ENCODE peak calls at places on chromosomes 11 and 22, in seven cellular contexts. A, C, I, V, Y, E and N are unnamed samples.

GRCh38 chr11:128628686-128629085 is 41.3 kb upstream of the ETS1 start:
- DNase-seq in I (no peak), A (no peak), C (peak; percentile 67), E (no peak), Y (no peak), V (no peak), N (no peak)

GRCh38 chr11:31826530-31827438 is 15.7 kb upstream of the PAX6 start:
- DNase-seq in V (no peak), Y (no peak), I (no peak), A (no peak), E (peak; percentile 13), C (no peak), N (no peak)

GRCh38 chr11:64745219-64745522 is 1.2 kb upstream of the RASGRP2 start:
- DNase-seq in E (no peak), Y (no peak), C (peak; percentile 81), V (no peak), I (peak; percentile 59), A (peak; percentile 55), N (no peak)

GRCh38 chr22:31897842-31898241 is 46.5 kb upstream of the YWHAH start:
- DNase-seq in E (no peak), A (no peak), C (no peak), Y (peak; percentile 66), V (no peak), I (no peak), N (no peak)

GRCh38 chr11:12832828-12833227 is 158.6 kb downstream of the TEAD1 start:
- DNase-seq in V (no peak), I (no peak), E (no peak), C (no peak), Y (peak; percentile 46), A (no peak), N (no peak)

GRCh38 chr22:31829505-31829904 is 75.7 kb downstream of the DEPDC5 start:
- DNase-seq in A (peak; percentile 51), C (peak; percentile 79), I (peak; percentile 28), V (peak; percentile 65), Y (peak; percentile 96), E (peak; percentile 95), N (peak; percentile 93)

GRCh38 chr11:45671246-45672171 is 6.1 kb upstream of the CHST1 start:
- DNase-seq in V (no peak), E (no peak), A (no peak), Y (no peak), I (no peak), C (no peak), N (no peak)

GRCh38 chr11:111606986-111607385 is 4.7 kb downstream of the SIK2 start:
- DNase-seq in E (peak; percentile 68), A (no peak), C (no peak), V (no peak), Y (peak; percentile 27), I (no peak), N (no peak)

GRCh38 chr22:33720166-33720878 is 200.0 kb downstream of the LARGE1 start:
- DNase-seq in E (no peak), A (no peak), Y (no peak), C (no peak), V (no peak), I (no peak), N (no peak)

GRCh38 chr11:60492488-60493009 is at the start of gene MS4A12:
- DNase-seq in A (no peak), C (no peak), I (no peak), V (no peak), Y (no peak), E (no peak), N (no peak)

GRCh38 chr11:117441146-117441975 is 113.7 kb downstream of the CEP164 start:
- DNase-seq in E (no peak), V (no peak), C (no peak), A (no peak), Y (no peak), I (no peak), N (no peak)

GRCh38 chr11:125300791-125301218 is 136.3 kb downstream of the PKNOX2 start:
- DNase-seq in V (peak; percentile 63), A (no peak), E (peak; percentile 93), I (no peak), C (no peak), Y (peak; percentile 87), N (peak; percentile 76)

GRCh38 chr22:39152511-39153219 is at the start of gene CBX7:
- DNase-seq in E (peak; percentile 76), V (peak; percentile 48), C (peak; percentile 95), Y (peak; percentile 88), I (peak; percentile 95), A (peak; percentile 88), N (peak; percentile 65)

GRCh38 chr22:29004647-29005371 is 56.8 kb downstream of the C22orf31 start:
- DNase-seq in E (peak; percentile 40), V (no peak), I (no peak), C (no peak), A (no peak), Y (no peak), N (no peak)

GRCh38 chr11:117249571-117249970 is 17.1 kb downstream of the RNF214 start:
- DNase-seq in Y (no peak), C (no peak), V (no peak), I (no peak), E (no peak), A (no peak), N (no peak)